ENCODE peak calls at places on chromosomes 3 and 15, in nine cellular contexts. K, P, Q, S, E, X, Z, V and G are unnamed samples.
A peak's percentile ranks its signal among the peaks of the same experiment; 100 is the strongest.

GRCh38 chr3:14218355-14218754 is 39.7 kb downstream of the LSM3 start:
- DNase-seq in K (no peak), P (no peak), Q (no peak), S (no peak), E (no peak), X (no peak), Z (no peak), V (no peak), G (no peak)

GRCh38 chr3:75101329-75102147 is 487.1 kb upstream of the CNTN3 start:
- DNase-seq in K (no peak), P (no peak), Q (no peak), S (no peak), E (no peak), X (no peak), Z (peak; percentile 11), V (peak; percentile 71), G (no peak)

GRCh38 chr3:33660035-33660434 is 58.0 kb downstream of the CLASP2 start:
- DNase-seq in K (no peak), P (no peak), Q (no peak), S (no peak), E (no peak), X (no peak), Z (no peak), V (peak; percentile 8), G (no peak)

GRCh38 chr3:82353281-82354171 is 592.1 kb upstream of the GBE1 start:
- DNase-seq in K (no peak), P (no peak), Q (no peak), S (no peak), E (no peak), X (no peak), Z (no peak), V (no peak), G (no peak)

GRCh38 chr15:62858343-62858742 is 184.2 kb upstream of the TPM1 start:
- DNase-seq in K (no peak), P (no peak), Q (no peak), S (no peak), E (no peak), X (no peak), Z (no peak), V (no peak), G (no peak)

GRCh38 chr15:89167267-89168176 is 53.9 kb downstream of the RLBP1 start:
- DNase-seq in K (no peak), P (peak; percentile 50), Q (no peak), S (no peak), E (peak; percentile 50), X (no peak), Z (no peak), V (peak; percentile 80), G (peak; percentile 86)

GRCh38 chr15:46293550-46293949 is 658.7 kb downstream of the SQOR start:
- DNase-seq in K (no peak), P (no peak), Q (no peak), S (no peak), E (no peak), X (no peak), Z (no peak), V (peak; percentile 46), G (no peak)

GRCh38 chr3:42270561-42270960 is 4.6 kb upstream of the CCK start:
- DNase-seq in K (no peak), P (no peak), Q (no peak), S (no peak), E (no peak), X (no peak), Z (no peak), V (peak; percentile 77), G (no peak)

GRCh38 chr3:184717608-184717995 is 5.7 kb upstream of the MAGEF1 start:
- DNase-seq in K (peak; percentile 23), P (no peak), Q (no peak), S (no peak), E (no peak), X (no peak), Z (no peak), V (no peak), G (no peak)

GRCh38 chr3:58171126-58171525 is 39.6 kb downstream of the DNASE1L3 start:
- DNase-seq in K (no peak), P (no peak), Q (no peak), S (no peak), E (no peak), X (no peak), Z (no peak), V (no peak), G (no peak)

GRCh38 chr3:168141405-168141993 is 45.8 kb upstream of the GOLIM4 start:
- DNase-seq in K (no peak), P (no peak), Q (no peak), S (no peak), E (no peak), X (no peak), Z (no peak), V (peak; percentile 16), G (no peak)

GRCh38 chr3:119631529-119631928 is 28.9 kb downstream of the POPDC2 start:
- DNase-seq in K (no peak), P (no peak), Q (no peak), S (no peak), E (no peak), X (no peak), Z (no peak), V (no peak), G (no peak)

GRCh38 chr3:5754602-5755001 is 567.1 kb downstream of the EDEM1 start:
- DNase-seq in K (no peak), P (no peak), Q (no peak), S (peak; percentile 77), E (no peak), X (no peak), Z (no peak), V (no peak), G (no peak)

GRCh38 chr15:63497642-63498100 is 6.7 kb upstream of the USP3 start:
- DNase-seq in K (peak; percentile 29), P (no peak), Q (no peak), S (no peak), E (no peak), X (no peak), Z (peak; percentile 73), V (no peak), G (peak; percentile 82)

GRCh38 chr3:126414406-126414805 is 19.7 kb downstream of the CFAP100 start:
- DNase-seq in K (no peak), P (no peak), Q (no peak), S (no peak), E (no peak), X (no peak), Z (no peak), V (no peak), G (no peak)